ENCODE peak calls at places on chromosome 2, in nine cellular contexts. A, V, R, I, L, Q, C, N and P are unnamed samples.

GRCh38 chr2:64562148-64562784 is 38.1 kb downstream of the AFTPH start:
- DNase-seq in A (no peak), V (peak; percentile 1), R (no peak), I (no peak), L (no peak), Q (no peak), C (peak; percentile 42), N (peak; percentile 48), P (peak; percentile 41)

GRCh38 chr2:132582360-132582759 is 87.6 kb downstream of the LYPD1 start:
- DNase-seq in A (peak; percentile 37), V (no peak), R (no peak), I (no peak), L (no peak), Q (no peak), C (no peak), N (no peak), P (no peak)

GRCh38 chr2:216492951-216493685 is 5.5 kb upstream of the RPL37A start:
- DNase-seq in A (no peak), V (no peak), R (no peak), I (no peak), L (no peak), Q (no peak), C (peak; percentile 77), N (peak; percentile 63), P (no peak)

GRCh38 chr2:223081789-223082188 is 29.8 kb downstream of the KCNE4 start:
- DNase-seq in A (no peak), V (no peak), R (no peak), I (no peak), L (no peak), Q (no peak), C (peak; percentile 50), N (no peak), P (no peak)

GRCh38 chr2:45368792-45369191 is 242.3 kb downstream of the SRBD1 start:
- DNase-seq in A (no peak), V (no peak), R (no peak), I (no peak), L (no peak), Q (no peak), C (no peak), N (no peak), P (no peak)

GRCh38 chr2:234454433-234454832 is 42.4 kb downstream of the ARL4C start:
- DNase-seq in A (no peak), V (no peak), R (no peak), I (no peak), L (no peak), Q (no peak), C (no peak), N (no peak), P (no peak)

GRCh38 chr2:199278099-199278498 is 179.6 kb downstream of the SATB2 start:
- DNase-seq in A (no peak), V (no peak), R (no peak), I (no peak), L (no peak), Q (no peak), C (no peak), N (peak; percentile 84), P (no peak)

GRCh38 chr2:160076935-160077334 is 14.5 kb upstream of the PLA2R1 start:
- DNase-seq in A (no peak), V (no peak), R (no peak), I (no peak), L (no peak), Q (no peak), C (no peak), N (no peak), P (peak; percentile 94)

GRCh38 chr2:240839152-240840143 is 19.4 kb upstream of the KIF1A start:
- DNase-seq in A (no peak), V (no peak), R (no peak), I (no peak), L (no peak), Q (no peak), C (peak; percentile 6), N (no peak), P (no peak)

GRCh38 chr2:230677182-230677946 is 35.3 kb upstream of the CAB39 start:
- DNase-seq in A (no peak), V (no peak), R (no peak), I (no peak), L (no peak), Q (peak; percentile 77), C (no peak), N (peak; percentile 49), P (no peak)

GRCh38 chr2:64541547-64541946 is 17.4 kb downstream of the AFTPH start:
- DNase-seq in A (no peak), V (no peak), R (no peak), I (no peak), L (no peak), Q (no peak), C (no peak), N (no peak), P (no peak)